ENCODE peak calls at places on chromosome 15, in eight cellular contexts. V, M, U, Z, B, S, T and L are unnamed samples.

GRCh38 chr15:70098461-70099166 is 897 bp upstream of the TLE3 start:
- DNase-seq in V (no peak), M (peak), U (peak), Z (no peak), B (no peak), S (peak), T (peak), L (no peak)

GRCh38 chr15:96551196-96551595 is 220.7 kb downstream of the NR2F2 start:
- DNase-seq in V (no peak), M (peak), U (no peak), Z (no peak), B (no peak), S (no peak), T (no peak), L (no peak)

GRCh38 chr15:40918146-40918798 is 10.9 kb upstream of the DLL4 start:
- DNase-seq in V (no peak), M (no peak), U (no peak), Z (no peak), B (no peak), S (no peak), T (no peak), L (no peak)

GRCh38 chr15:100928632-100929280 is 9.6 kb downstream of the LRRK1 start:
- DNase-seq in V (no peak), M (no peak), U (no peak), Z (no peak), B (no peak), S (no peak), T (no peak), L (no peak)

GRCh38 chr15:51183076-51183475 is 88.4 kb upstream of the TNFAIP8L3 start:
- DNase-seq in V (no peak), M (no peak), U (no peak), Z (no peak), B (no peak), S (no peak), T (no peak), L (no peak)

GRCh38 chr15:69300129-69300588 is 1.4 kb downstream of the PAQR5 start:
- DNase-seq in V (no peak), M (no peak), U (no peak), Z (no peak), B (no peak), S (no peak), T (no peak), L (no peak)

GRCh38 chr15:75149911-75150709 is 51.6 kb upstream of the C15orf39 start:
- DNase-seq in V (no peak), M (peak), U (no peak), Z (no peak), B (no peak), S (no peak), T (no peak), L (no peak)

GRCh38 chr15:36814708-36815107 is 235.3 kb downstream of the CDIN1 start:
- DNase-seq in V (no peak), M (no peak), U (no peak), Z (no peak), B (no peak), S (no peak), T (no peak), L (no peak)

GRCh38 chr15:73143763-73144155 is 91.5 kb downstream of the NEO1 start:
- DNase-seq in V (no peak), M (no peak), U (no peak), Z (no peak), B (no peak), S (no peak), T (no peak), L (no peak)

GRCh38 chr15:29291067-29291466 is 21.4 kb upstream of the NSMCE3 start:
- DNase-seq in V (no peak), M (no peak), U (no peak), Z (no peak), B (no peak), S (no peak), T (no peak), L (no peak)

GRCh38 chr15:23503546-23503945 is 56.5 kb upstream of the GOLGA6L2 start:
- DNase-seq in V (no peak), M (no peak), U (no peak), Z (no peak), B (no peak), S (no peak), T (no peak), L (no peak)

GRCh38 chr15:75673426-75674247 is 25.9 kb downstream of the SNX33 start:
- DNase-seq in V (no peak), M (peak), U (peak), Z (no peak), B (no peak), S (no peak), T (no peak), L (no peak)